ENCODE peak calls at places on chromosomes 7 and 10, in eight cellular contexts. H is RPMI8226; S is NCI-H774; R is stimulated activated CD4-positive, alpha-beta T cell treated with anti-CD3 and anti-CD28 coated beads, Interleukin-2, amount 100 ng/mL, for 24 hours; J is stimulated activated CD8-positive, alpha-beta memory T cell treated with anti-CD3 and anti-CD28 coated beads, Interleukin-15, amount 100 ng/mL, for 4 hours; V is activated naive CD4-positive, alpha-beta T cell treated with anti-CD3 and anti-CD28 coated beads for 36 hours; L is activated CD4-positive, alpha-beta T cell treated with anti-CD3 and anti-CD28 coated beads, Interleukin-2, amount 50 U/mL, for 1 hour; Q is aorta. C is an unnamed sample.

GRCh38 chr10:98560585-98560984 is 113.8 kb upstream of the HPS1 start:
- DNase-seq in L (no peak), H (no peak), S (no peak), Q (no peak), J (no peak), V (no peak), R (no peak), C (no peak)

GRCh38 chr7:113622796-113623195 is 296.0 kb downstream of the PPP1R3A start:
- DNase-seq in Q (no peak), L (no peak), S (no peak), V (no peak), R (no peak), J (no peak), H (no peak), C (no peak)

GRCh38 chr7:2247141-2247985 is 5.3 kb downstream of the NUDT1 start:
- DNase-seq in Q (no peak), L (peak), V (peak), H (no peak), R (peak), J (no peak), S (no peak), C (no peak)

GRCh38 chr7:114765331-114766125 is 156.4 kb upstream of the MDFIC start:
- DNase-seq in V (no peak), S (no peak), R (no peak), H (no peak), J (no peak), L (no peak), Q (no peak), C (no peak)

GRCh38 chr10:102814456-102814871 is 22.7 kb downstream of the CYP17A1 start:
- DNase-seq in Q (peak), H (no peak), R (no peak), S (no peak), L (no peak), J (no peak), V (no peak), C (no peak)

GRCh38 chr7:97167176-97167575 is 49.7 kb downstream of the SDHAF3 start:
- DNase-seq in S (no peak), Q (no peak), J (no peak), L (no peak), R (no peak), H (no peak), V (peak), C (no peak)

GRCh38 chr10:126277177-126277576 is 111.1 kb downstream of the ADAM12 start:
- DNase-seq in R (no peak), J (no peak), Q (no peak), V (no peak), S (peak), L (no peak), H (no peak), C (no peak)

GRCh38 chr10:92593553-92594046 is 670 bp downstream of the KIF11 start:
- DNase-seq in J (no peak), Q (no peak), V (no peak), S (no peak), L (no peak), R (no peak), H (no peak), C (no peak)

GRCh38 chr10:29948971-29949370 is 110.4 kb downstream of the JCAD start:
- DNase-seq in L (no peak), Q (no peak), H (peak), V (no peak), J (no peak), R (no peak), S (no peak), C (peak)

GRCh38 chr7:94907420-94908203 is at the start of gene PPP1R9A:
- DNase-seq in J (no peak), H (peak), S (peak), R (peak), V (no peak), L (no peak), Q (peak), C (no peak)

GRCh38 chr10:82551501-82551900 is 676.5 kb downstream of the NRG3 start:
- DNase-seq in S (no peak), H (no peak), V (no peak), R (no peak), L (no peak), Q (no peak), J (no peak), C (no peak)

GRCh38 chr10:52216852-52217251 is 97.2 kb upstream of the DKK1 start:
- DNase-seq in V (no peak), J (no peak), R (no peak), S (no peak), L (no peak), Q (no peak), H (no peak), C (no peak)

GRCh38 chr7:106045139-106045538 is 67.0 kb downstream of the SYPL1 start:
- DNase-seq in V (no peak), H (no peak), R (no peak), Q (no peak), J (no peak), L (no peak), S (no peak), C (no peak)

GRCh38 chr10:3477683-3478082 is 305.1 kb upstream of the PITRM1 start:
- DNase-seq in S (no peak), V (no peak), H (no peak), L (no peak), J (no peak), Q (no peak), R (no peak), C (no peak)

GRCh38 chr7:8200717-8201116 is 61.2 kb downstream of the ICA1 start:
- DNase-seq in L (no peak), J (no peak), H (no peak), S (no peak), V (no peak), Q (no peak), R (no peak), C (no peak)

GRCh38 chr7:110522751-110523200 is 568.2 kb upstream of the LRRN3 start:
- DNase-seq in R (no peak), S (peak), H (peak), Q (no peak), J (no peak), V (no peak), L (no peak), C (no peak)

GRCh38 chr7:134936893-134937520 is 49.3 kb upstream of the AGBL3 start:
- DNase-seq in H (no peak), R (no peak), V (no peak), S (no peak), Q (no peak), L (no peak), J (no peak), C (no peak)

C was measured in stimulated activated naive CD8-positive, alpha-beta T cell treated with anti-CD3 and anti-CD28 coated beads, Interleukin-15, amount 100 ng/mL, for 72 hours.